ENCODE peak calls at places on chromosomes 7 and 10, in four cellular contexts. E is K562, T is GM12878, F is H1. B is an unnamed sample.

GRCh38 chr7:45258533-45259226 is 101.1 kb downstream of the RAMP3 start:
- DNase-seq in E (no peak), T (no peak), F (no peak), B (no peak)

GRCh38 chr10:5585517-5586222 is 60.9 kb downstream of the CALML3 start:
- DNase-seq in E (no peak), T (no peak), F (no peak), B (peak)

GRCh38 chr7:124085168-124085567 is 52.3 kb upstream of the TMEM229A start:
- DNase-seq in E (no peak), T (no peak), F (no peak), B (no peak)

GRCh38 chr10:134205-134742 is 981 bp upstream of the ZMYND11 start:
- DNase-seq in E (no peak), T (no peak), F (no peak), B (no peak)

GRCh38 chr10:21496285-21497176 is 29.0 kb downstream of the SKIDA1 start:
- DNase-seq in E (peak), T (no peak), F (peak), B (peak)

GRCh38 chr7:47482013-47482761 is 99.7 kb downstream of the TNS3 start:
- DNase-seq in E (peak), T (no peak), F (no peak), B (no peak)

GRCh38 chr7:117020605-117021002 is 67.3 kb downstream of the ST7 start:
- DNase-seq in E (no peak), T (no peak), F (no peak), B (no peak)

GRCh38 chr7:84524714-84525694 is 330.4 kb upstream of the SEMA3A start:
- DNase-seq in E (no peak), T (no peak), F (no peak), B (no peak)

GRCh38 chr10:42939237-42939636 is 137.6 kb upstream of the RET start:
- DNase-seq in E (no peak), T (no peak), F (peak), B (no peak)

GRCh38 chr7:99339595-99339994 is 13.9 kb downstream of the ARPC1A start:
- DNase-seq in E (no peak), T (no peak), F (no peak), B (no peak)

GRCh38 chr10:23413629-23414089 is 25.2 kb upstream of the OTUD1 start:
- DNase-seq in E (no peak), T (peak), F (no peak), B (no peak)

GRCh38 chr10:130018253-130018652 is 54.2 kb upstream of the EBF3 start:
- DNase-seq in E (no peak), T (no peak), F (no peak), B (no peak)

GRCh38 chr10:13978844-13979227 is 351.9 kb downstream of the FRMD4A start:
- DNase-seq in E (no peak), T (no peak), F (no peak), B (no peak)

GRCh38 chr7:126079151-126079550 is 1149.5 kb upstream of the POT1 start:
- DNase-seq in E (no peak), T (no peak), F (no peak), B (no peak)

GRCh38 chr7:129008645-129009414 is 46.1 kb downstream of the TNPO3 start:
- DNase-seq in E (no peak), T (peak), F (no peak), B (no peak)

GRCh38 chr10:113520606-113521481 is 32.0 kb upstream of the HABP2 start:
- DNase-seq in E (peak), T (no peak), F (peak), B (peak)

GRCh38 chr7:63008366-63008765 is 990.3 kb upstream of the ZNF722 start:
- DNase-seq in E (no peak), T (no peak), F (no peak), B (no peak)

GRCh38 chr7:121079425-121080169 is 91.1 kb downstream of the CPED1 start:
- DNase-seq in E (peak), T (no peak), F (no peak), B (peak)
- TF ChIP-seq CBX5 in E (no peak), T (no peak), F (no peak), B (no peak)

DNA sequence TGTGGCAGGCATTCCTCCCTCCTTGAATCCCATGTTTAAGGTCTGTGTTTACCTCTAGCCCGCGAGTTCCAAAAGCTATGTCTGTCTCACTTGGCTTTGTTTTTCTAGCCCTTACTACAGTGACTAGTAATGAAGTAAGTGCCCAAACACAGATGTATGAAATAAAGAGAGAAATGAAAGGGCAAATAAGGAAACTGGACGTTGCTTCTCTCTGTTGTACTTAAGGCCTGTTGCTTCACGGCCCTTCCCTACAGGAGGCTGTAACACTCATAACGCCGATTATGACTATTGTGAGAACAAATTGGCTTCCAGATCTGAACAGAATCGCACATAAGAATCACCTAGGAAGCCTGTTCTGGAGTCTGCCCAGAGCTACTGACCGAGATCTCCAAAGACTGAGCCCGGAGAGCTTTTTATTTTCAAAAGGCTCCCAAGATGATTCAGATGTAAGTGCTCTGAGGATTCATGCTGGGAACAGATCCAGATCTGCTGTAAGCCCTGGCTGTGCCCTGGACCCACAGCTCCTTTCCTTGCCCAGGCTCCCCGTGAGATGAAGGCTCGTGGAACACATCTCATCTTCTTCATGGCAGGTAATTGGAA is 432.6 kb downstream of the SDK1 start:
- DNase-seq in E (no peak), T (no peak), F (no peak), B (no peak)
- TF ChIP-seq CBX5 in E (no peak), T (no peak), F (no peak), B (no peak)

GRCh38 chr7:86814980-86815379 is 171.3 kb downstream of the GRM3 start:
- DNase-seq in E (peak), T (no peak), F (no peak), B (peak)
- TF ChIP-seq CBX5 in E (no peak), T (no peak), F (no peak), B (no peak)

DNA sequence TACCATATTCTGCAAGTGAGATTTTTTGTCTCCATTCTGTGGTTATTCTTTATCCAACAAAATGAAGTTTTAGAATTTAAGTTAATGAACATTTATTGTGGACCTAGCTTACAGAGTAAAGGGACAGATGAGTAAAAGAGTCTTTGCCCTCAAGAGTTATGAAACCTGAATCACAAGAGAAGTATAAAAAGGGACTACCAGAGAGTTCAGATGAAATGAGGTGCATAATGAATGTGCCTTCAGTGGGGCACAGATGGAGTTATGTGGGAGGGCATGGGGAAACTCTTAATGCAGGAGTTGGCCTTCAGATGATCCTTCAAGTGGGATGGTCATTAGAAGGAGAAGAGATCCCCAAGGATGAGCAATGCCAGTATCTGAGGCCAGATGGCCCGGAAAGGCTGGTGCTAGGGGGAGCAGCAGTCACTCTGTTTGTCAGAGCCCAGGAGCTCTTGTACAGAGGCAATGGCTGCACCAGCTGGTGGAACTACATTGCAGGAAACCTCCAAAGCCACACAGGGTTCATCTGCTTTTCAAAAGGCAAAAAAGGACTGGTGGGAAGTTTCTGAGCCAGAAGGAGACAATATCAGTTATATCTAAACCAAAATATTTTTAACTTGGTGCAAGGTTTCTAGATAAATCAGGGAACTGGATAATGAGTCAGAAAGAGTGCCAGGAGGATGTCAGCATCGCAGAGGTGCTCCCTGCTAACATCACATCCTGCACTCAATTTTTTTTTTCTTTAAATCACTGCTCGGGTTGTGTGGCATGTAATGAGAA is 162.0 kb downstream of the KLF6 start:
- DNase-seq in E (no peak), T (peak), F (no peak), B (no peak)
- TF ChIP-seq CBX5 in E (no peak), T (no peak), F (no peak), B (no peak)

DNA sequence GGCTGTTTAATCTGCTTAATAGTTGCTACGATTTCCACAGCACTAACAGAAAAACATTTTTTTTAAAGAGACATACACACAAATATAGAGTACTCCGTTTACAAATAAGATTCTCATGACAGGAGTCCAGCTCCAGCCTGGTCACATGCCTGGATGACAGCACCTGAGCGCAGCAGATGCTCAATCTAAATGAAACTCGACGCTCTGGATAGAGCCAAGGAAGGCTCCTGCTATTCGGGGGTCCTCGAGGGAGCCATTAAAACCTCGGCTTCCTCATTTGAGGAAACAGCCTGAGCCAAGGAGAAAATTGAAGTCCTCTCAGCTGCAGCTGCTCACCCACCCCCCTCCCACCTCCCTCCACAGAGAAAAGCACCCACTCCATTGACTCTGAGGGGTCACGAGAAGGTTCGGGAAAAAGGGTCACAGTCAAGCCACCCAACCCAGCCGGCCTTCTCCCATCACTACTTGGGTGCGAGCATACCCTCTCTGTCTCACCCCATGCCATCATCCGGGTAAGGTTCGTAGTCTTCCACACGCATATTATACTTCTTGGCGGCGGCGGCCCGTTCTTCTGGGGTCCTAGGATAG is 692 bp downstream of the NDUFB8 start:
- DNase-seq in E (peak), T (no peak), F (no peak), B (no peak)
- TF ChIP-seq CBX5 in E (no peak), T (no peak), F (no peak), B (no peak)